ENCODE peak calls at places on chromosome 18, in nine cellular contexts. T is GM23338, E is spleen, P is ascending aorta, J is K562, D is breast epithelium, V is fibroblast of lung, U is small intestine, S is body of pancreas. C is an unnamed sample.

GRCh38 chr18:37175727-37176126 is 346.8 kb downstream of the KIAA1328 start:
- DNase-seq in S (no peak), V (no peak), T (peak; percentile 81), J (no peak), D (no peak), E (no peak), U (no peak), P (no peak), C (no peak)

GRCh38 chr18:44731866-44732555 is 51.3 kb downstream of the SETBP1 start:
- DNase-seq in U (no peak), P (no peak), S (no peak), T (no peak), J (no peak), D (no peak), E (no peak), V (peak; percentile 70), C (no peak)

GRCh38 chr18:5546660-5547059 is 2.9 kb upstream of the EPB41L3 start:
- DNase-seq in P (no peak), J (peak; percentile 3), E (no peak), S (no peak), U (no peak), T (peak; percentile 80), D (no peak), V (peak; percentile 56), C (no peak)

GRCh38 chr18:73552171-73552570 is 595.5 kb downstream of the FBXO15 start:
- DNase-seq in E (no peak), T (no peak), V (no peak), D (no peak), U (no peak), S (no peak), P (no peak), J (no peak), C (no peak)

GRCh38 chr18:1177232-1177631 is 272.6 kb downstream of the ADCYAP1 start:
- DNase-seq in D (no peak), U (no peak), J (no peak), E (no peak), P (no peak), S (no peak), V (no peak), T (no peak), C (no peak)

GRCh38 chr18:8786766-8787670 is 81.7 kb downstream of the MTCL1 start:
- DNase-seq in V (no peak), P (no peak), S (no peak), T (no peak), D (no peak), E (no peak), J (no peak), U (no peak), C (no peak)

GRCh38 chr18:79949571-79950439 is 1.6 kb downstream of the SLC66A2 start:
- DNase-seq in P (no peak), T (no peak), S (peak; percentile 15), D (peak; percentile 47), E (peak; percentile 89), J (no peak), U (no peak), V (no peak), C (no peak)

GRCh38 chr18:35835366-35835765 is 137.1 kb upstream of the RMP24 start:
- DNase-seq in S (no peak), V (no peak), J (no peak), D (no peak), P (no peak), T (no peak), U (no peak), E (no peak), C (no peak)

GRCh38 chr18:36354989-36355388 is 57.5 kb downstream of the FHOD3 start:
- DNase-seq in U (no peak), T (no peak), J (no peak), P (no peak), D (no peak), S (no peak), V (peak; percentile 78), E (no peak), C (no peak)

GRCh38 chr18:70553961-70554325 is 265.1 kb downstream of the SOCS6 start:
- DNase-seq in E (no peak), D (no peak), V (no peak), U (no peak), J (no peak), T (no peak), P (no peak), S (no peak), C (no peak)

GRCh38 chr18:10040287-10041011 is 126.6 kb downstream of the VAPA start:
- DNase-seq in T (no peak), J (no peak), U (peak; percentile 20), S (peak; percentile 71), V (peak; percentile 37), E (no peak), P (no peak), D (no peak), C (no peak)

GRCh38 chr18:77024476-77024875 is 108.1 kb downstream of the MBP start:
- DNase-seq in U (no peak), S (no peak), J (no peak), P (no peak), V (no peak), E (no peak), T (no peak), D (no peak), C (no peak)

GRCh38 chr18:77101410-77102245 is 31.0 kb downstream of the MBP start:
- DNase-seq in T (peak; percentile 38), P (peak; percentile 84), J (no peak), U (peak; percentile 41), S (no peak), D (no peak), V (peak; percentile 98), E (peak; percentile 91), C (peak; percentile 75)

GRCh38 chr18:28177828-28178635 is 1.1 kb upstream of the CDH2 start:
- DNase-seq in V (peak; percentile 75), D (no peak), E (no peak), T (peak; percentile 82), J (no peak), P (no peak), U (no peak), S (peak; percentile 19), C (no peak)

GRCh38 chr18:24372279-24372678 is 25.3 kb downstream of the OSBPL1A start:
- DNase-seq in V (no peak), S (no peak), P (no peak), T (no peak), D (no peak), J (no peak), U (no peak), E (no peak), C (no peak)

GRCh38 chr18:24370120-24370519 is 27.5 kb downstream of the OSBPL1A start:
- DNase-seq in U (no peak), V (no peak), T (no peak), D (no peak), J (no peak), E (no peak), P (no peak), S (no peak), C (no peak)

GRCh38 chr18:24369420-24369819 is 28.2 kb downstream of the OSBPL1A start:
- DNase-seq in D (no peak), U (no peak), P (no peak), J (no peak), S (no peak), T (no peak), E (no peak), V (peak; percentile 54), C (no peak)

GRCh38 chr18:24368749-24369148 is 28.9 kb downstream of the OSBPL1A start:
- DNase-seq in D (no peak), S (no peak), V (no peak), E (no peak), P (no peak), U (no peak), J (no peak), T (no peak), C (no peak)

GRCh38 chr18:24373331-24373730 is 24.3 kb downstream of the OSBPL1A start:
- DNase-seq in S (no peak), D (no peak), P (no peak), U (no peak), T (no peak), J (no peak), E (no peak), V (no peak), C (no peak)
- H3K36me3 ChIP-seq in S (no peaks in the 10 kb centered on the region), D (no peaks in the 10 kb centered on the region), P (peaks cover 6% of the 10 kb centered on the region), U (no peaks in the 10 kb centered on the region), T (peaks cover 8% of the 10 kb centered on the region), J (no peaks in the 10 kb centered on the region), E (no peaks in the 10 kb centered on the region), V (no peaks in the 10 kb centered on the region), C (peaks cover 37% of the 10 kb centered on the region)

GRCh38 chr18:58353581-58353980 is 275.3 kb downstream of the ALPK2 start:
- DNase-seq in P (no peak), E (no peak), V (no peak), S (no peak), T (no peak), U (no peak), J (no peak), D (no peak), C (no peak)
- H3K36me3 ChIP-seq in P (no peaks in the 10 kb centered on the region), E (no peaks in the 10 kb centered on the region), V (no peaks in the 10 kb centered on the region), S (peaks cover 14% of the 10 kb centered on the region), T (peaks cover 17% of the 10 kb centered on the region), U (peaks cover 25% of the 10 kb centered on the region), J (peaks cover 24% of the 10 kb centered on the region), D (no peaks in the 10 kb centered on the region), C (no peaks in the 10 kb centered on the region)

GRCh38 chr18:62549755-62550154 is 26.9 kb downstream of the ZCCHC2 start:
- DNase-seq in P (no peak), E (no peak), T (no peak), D (no peak), S (no peak), J (no peak), U (no peak), V (no peak), C (no peak)

GRCh38 chr18:62554083-62554815 is 31.4 kb downstream of the ZCCHC2 start:
- DNase-seq in S (no peak), P (no peak), T (no peak), V (no peak), D (no peak), J (no peak), E (no peak), U (peak; percentile 90), C (no peak)

GRCh38 chr18:62555135-62555534 is 32.3 kb downstream of the ZCCHC2 start:
- DNase-seq in P (no peak), V (peak; percentile 31), D (no peak), T (no peak), S (no peak), J (peak; percentile 36), E (no peak), U (peak; percentile 58), C (no peak)

GRCh38 chr18:62551972-62552513 is 29.2 kb downstream of the ZCCHC2 start:
- DNase-seq in T (no peak), P (no peak), J (no peak), U (no peak), E (no peak), D (no peak), S (no peak), V (no peak), C (no peak)

DNA sequence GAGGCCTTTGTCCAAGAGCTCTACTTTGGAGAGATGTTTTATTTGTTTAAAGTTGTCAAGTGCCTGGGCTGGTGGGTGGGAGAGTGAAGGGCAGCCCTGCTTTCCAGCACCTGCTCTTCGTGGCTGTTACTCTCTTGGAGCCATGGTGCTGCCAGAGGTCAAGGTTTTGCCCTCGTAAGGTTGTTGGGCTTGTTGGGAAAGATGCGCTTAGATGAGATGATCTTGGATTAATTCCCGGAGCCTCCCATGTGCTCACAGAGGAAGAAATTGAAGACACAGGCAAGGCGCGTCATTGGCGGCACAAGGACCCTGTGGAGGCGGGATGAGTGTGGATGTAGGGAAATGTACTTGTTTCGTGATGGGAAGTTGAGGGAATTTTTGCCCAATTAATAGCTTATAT is 27.9 kb downstream of the ZCCHC2 start:
- DNase-seq in D (no peak), S (no peak), E (no peak), P (no peak), J (no peak), V (no peak), T (no peak), U (no peak), C (peak; percentile 26)
- H3K36me3 ChIP-seq in D (peaks cover 16% of the 10 kb centered on the region), S (peaks cover 9% of the 10 kb centered on the region), E (peaks cover 29% of the 10 kb centered on the region), P (peaks cover 41% of the 10 kb centered on the region), J (peaks cover 24% of the 10 kb centered on the region), V (peaks cover 6% of the 10 kb centered on the region), T (no peaks in the 10 kb centered on the region), U (peaks cover 11% of the 10 kb centered on the region), C (no peaks in the 10 kb centered on the region)

GRCh38 chr18:12327510-12328178 is 19.6 kb downstream of the TUBB6 start:
- DNase-seq in S (peak; percentile 86), E (peak; percentile 90), J (peak; percentile 88), P (no peak), T (peak; percentile 96), V (peak; percentile 71), U (peak; percentile 76), D (peak; percentile 65), C (peak; percentile 56)
- H3K36me3 ChIP-seq in S (peaks cover 20% of the 10 kb centered on the region), E (peaks cover 46% of the 10 kb centered on the region), J (peaks cover 74% of the 10 kb centered on the region), P (peaks cover 36% of the 10 kb centered on the region), T (peaks cover 13% of the 10 kb centered on the region), V (peaks cover 30% of the 10 kb centered on the region), U (peaks cover 19% of the 10 kb centered on the region), D (peaks cover 11% of the 10 kb centered on the region), C (peaks cover 2% of the 10 kb centered on the region)